ENCODE peak calls at places on chromosome 19, in four cellular contexts. G, O, A and Y are unnamed samples.

GRCh38 chr19:991174-991931 is 7.2 kb downstream of the WDR18 start:
- DNase-seq in G (no peak), O (no peak), A (peak), Y (no peak)

GRCh38 chr19:46955813-46956371 is 63.7 kb upstream of the NPAS1 start:
- DNase-seq in G (no peak), O (no peak), A (no peak), Y (no peak)

GRCh38 chr19:47542030-47542475 is 27.2 kb upstream of the NAPA start:
- DNase-seq in G (no peak), O (no peak), A (no peak), Y (no peak)

GRCh38 chr19:47479701-47480503 is 4.1 kb downstream of the KPTN start:
- DNase-seq in G (no peak), O (no peak), A (peak), Y (no peak)

GRCh38 chr19:17473041-17473440 is 2.7 kb downstream of the SLC27A1 start:
- DNase-seq in G (no peak), O (no peak), A (peak), Y (peak)

GRCh38 chr19:31214086-31214485 is 135.2 kb downstream of the TSHZ3 start:
- DNase-seq in G (no peak), O (no peak), A (peak), Y (peak)

GRCh38 chr19:19110410-19111137 is 27.7 kb downstream of the TMEM161A start:
- DNase-seq in G (no peak), O (no peak), A (no peak), Y (peak)

GRCh38 chr19:5637971-5638370 is 15.1 kb downstream of the SAFB start:
- DNase-seq in G (no peak), O (no peak), A (no peak), Y (no peak)

GRCh38 chr19:389935-390289 is 19.0 kb downstream of the C2CD4C start:
- DNase-seq in G (no peak), O (no peak), A (no peak), Y (no peak)

GRCh38 chr19:1910169-1910568 is 5.0 kb downstream of the ADAT3 start:
- DNase-seq in G (no peak), O (no peak), A (no peak), Y (no peak)

GRCh38 chr19:56671613-56671994 is at the start of gene ZNF835:
- DNase-seq in G (no peak), O (no peak), A (peak), Y (no peak)

GRCh38 chr19:46381346-46381745 is 32.0 kb downstream of the CCDC8 start:
- DNase-seq in G (no peak), O (no peak), A (no peak), Y (no peak)

GRCh38 chr19:28633223-28634030 is 579.5 kb downstream of the UQCRFS1 start:
- DNase-seq in G (no peak), O (no peak), A (peak), Y (no peak)

GRCh38 chr19:38731654-38732301 is 12.5 kb downstream of the CAPN12 start:
- DNase-seq in G (no peak), O (no peak), A (no peak), Y (no peak)

GRCh38 chr19:42563352-42564210 is 31.1 kb downstream of the CEACAM8 start:
- DNase-seq in G (no peak), O (peak), A (peak), Y (peak)

GRCh38 chr19:461664-462551 is 1.1 kb upstream of the SHC2 start:
- DNase-seq in G (no peak), O (peak), A (peak), Y (no peak)

GRCh38 chr19:5666921-5667610 is 13.2 kb downstream of the MICOS13 start:
- DNase-seq in G (no peak), O (no peak), A (no peak), Y (no peak)

GRCh38 chr19:20964798-20965197 is 41.7 kb downstream of the ZNF85 start:
- DNase-seq in G (no peak), O (peak), A (peak), Y (no peak)

GRCh38 chr19:4185413-4186086 is 3.1 kb downstream of the ANKRD24 start:
- DNase-seq in G (no peak), O (no peak), A (no peak), Y (no peak)

GRCh38 chr19:48619692-48620565 is 623 bp downstream of the SPHK2 start:
- DNase-seq in G (no peak), O (no peak), A (peak), Y (no peak)

GRCh38 chr19:2802826-2803225 is 16.8 kb upstream of the ZNF554 start:
- DNase-seq in G (no peak), O (no peak), A (no peak), Y (no peak)

GRCh38 chr19:45179848-45180370 is 1.3 kb downstream of the BLOC1S3 start:
- DNase-seq in G (no peak), O (no peak), A (no peak), Y (no peak)

GRCh38 chr19:10744848-10745293 is 27.0 kb downstream of the DNM2 start:
- DNase-seq in G (no peak), O (no peak), A (no peak), Y (no peak)

GRCh38 chr19:10742494-10742893 is 24.6 kb downstream of the DNM2 start:
- DNase-seq in G (no peak), O (no peak), A (no peak), Y (peak)

GRCh38 chr19:10747674-10748073 is 29.8 kb downstream of the DNM2 start:
- DNase-seq in G (no peak), O (no peak), A (no peak), Y (no peak)

GRCh38 chr19:10747271-10747670 is 29.4 kb downstream of the DNM2 start:
- DNase-seq in G (no peak), O (no peak), A (no peak), Y (no peak)

GRCh38 chr19:10744222-10744847 is 26.5 kb downstream of the DNM2 start:
- DNase-seq in G (no peak), O (no peak), A (no peak), Y (no peak)
- H3K9ac ChIP-seq in G (no peak), O (no peak), A (no peak), Y (no peak)

DNA sequence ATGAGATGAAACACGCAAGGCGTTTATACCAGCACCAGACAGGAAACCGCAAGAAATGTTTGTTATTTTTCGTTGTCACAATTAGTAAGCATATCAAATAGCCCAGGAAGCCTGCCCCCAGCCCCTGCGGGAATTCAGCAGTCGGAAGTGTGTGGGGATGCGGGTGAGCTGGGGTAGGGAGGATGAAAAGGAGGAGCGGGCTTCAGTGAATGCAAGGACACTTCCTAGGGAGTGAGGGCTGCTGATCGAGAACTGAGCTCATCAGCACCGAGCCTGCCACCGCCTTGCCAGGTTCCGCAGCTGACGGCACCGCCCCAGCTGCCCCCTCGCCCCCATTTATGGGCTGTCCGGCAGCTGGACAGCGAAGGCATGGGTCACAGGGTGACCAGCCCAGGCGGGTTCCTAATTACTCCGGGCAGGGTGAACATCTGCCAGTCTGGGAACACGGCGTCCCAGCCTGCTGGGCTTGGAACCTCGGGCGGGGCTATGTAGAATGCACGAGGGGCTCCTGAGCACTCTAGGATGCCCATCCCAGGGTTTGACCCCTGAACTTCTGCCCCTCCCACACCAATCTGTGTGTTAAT is 1.6 kb upstream of the BEST2 start:
- DNase-seq in G (no peak), O (no peak), A (no peak), Y (no peak)
- TF ChIP-seq MYC in G (no peak), O (no peak), A (no peak), Y (no peak)

GRCh38 chr19:51680474-51680873 is 12.7 kb upstream of the SPACA6 start:
- DNase-seq in G (no peak), O (no peak), A (no peak), Y (no peak)

GRCh38 chr19:51681286-51681956 is 11.7 kb upstream of the SPACA6 start:
- DNase-seq in G (no peak), O (no peak), A (no peak), Y (no peak)

DNA sequence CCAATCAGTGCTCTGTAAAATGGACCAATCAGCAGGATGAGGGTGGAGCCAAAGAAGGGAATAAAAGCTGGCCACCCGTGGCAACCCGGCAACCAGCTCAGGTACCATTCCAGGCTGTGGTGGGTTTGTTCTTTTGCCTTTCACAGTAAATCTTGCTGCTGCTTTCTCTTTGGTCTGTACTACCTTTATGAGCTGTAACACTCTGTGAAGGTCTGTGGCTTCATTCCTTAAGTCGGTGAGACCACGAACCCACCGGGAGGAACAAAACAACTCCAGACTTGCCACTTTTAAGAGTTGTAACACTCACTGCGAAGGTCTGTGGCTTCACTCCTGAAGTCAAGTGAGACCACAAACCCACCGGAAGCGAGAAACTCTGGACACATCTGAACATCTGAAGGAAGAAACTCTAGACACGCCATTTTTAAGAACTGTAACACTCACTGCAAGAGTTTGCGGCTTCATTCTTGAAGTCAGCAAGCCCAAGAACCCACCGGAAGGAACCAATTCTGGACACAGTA is 16.5 kb upstream of the SPACA6 start:
- DNase-seq in G (no peak), O (no peak), A (no peak), Y (no peak)
- TF ChIP-seq POLR2AphosphoS5 in G (no peak), O (no peak), A (no peak), Y (no peak)

DNA sequence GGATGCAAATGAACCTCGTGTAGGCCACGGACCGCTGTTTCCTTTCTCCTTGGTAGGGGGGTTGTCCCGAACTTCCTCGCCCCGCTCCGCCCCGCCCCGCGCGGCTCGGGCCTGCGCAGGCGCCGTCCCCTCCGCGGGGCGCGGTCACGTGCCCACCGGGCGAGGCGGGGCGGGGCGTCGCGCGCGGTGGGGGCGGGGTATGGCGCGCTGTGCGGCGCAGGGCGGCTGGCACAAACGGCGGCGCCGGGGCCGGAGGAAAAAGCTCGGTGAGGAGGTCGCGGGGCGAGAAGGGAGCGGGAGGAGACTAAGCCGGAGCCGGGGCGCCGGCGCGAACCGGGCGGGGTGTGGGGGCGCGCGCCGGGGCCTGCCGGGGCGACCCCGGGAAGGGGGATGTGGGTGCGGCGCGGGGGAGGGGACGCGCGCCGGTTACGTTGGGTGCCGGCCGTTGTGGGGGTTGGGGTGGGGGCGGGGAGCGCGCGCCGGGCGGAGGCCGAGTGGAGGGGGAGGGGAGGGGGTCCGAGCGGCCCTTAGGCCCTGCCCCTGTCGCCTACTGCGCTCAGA is at the start of gene EGLN2:
- DNase-seq in G (no peak), O (no peak), A (peak), Y (peak)
- H3K9ac ChIP-seq in G (peak), O (peak), A (peak), Y (peak)

GRCh38 chr19:10601999-10602329 is 14.9 kb upstream of the AP1M2 start:
- DNase-seq in G (no peak), O (no peak), A (no peak), Y (no peak)

GRCh38 chr19:10602330-10603083 is 15.4 kb upstream of the AP1M2 start:
- DNase-seq in G (no peak), O (peak), A (peak), Y (peak)

GRCh38 chr19:10603873-10604459 is 16.9 kb upstream of the AP1M2 start:
- DNase-seq in G (peak), O (no peak), A (no peak), Y (peak)

GRCh38 chr19:10603084-10603872 is 16.2 kb upstream of the AP1M2 start:
- DNase-seq in G (peak), O (no peak), A (peak), Y (peak)

DNA sequence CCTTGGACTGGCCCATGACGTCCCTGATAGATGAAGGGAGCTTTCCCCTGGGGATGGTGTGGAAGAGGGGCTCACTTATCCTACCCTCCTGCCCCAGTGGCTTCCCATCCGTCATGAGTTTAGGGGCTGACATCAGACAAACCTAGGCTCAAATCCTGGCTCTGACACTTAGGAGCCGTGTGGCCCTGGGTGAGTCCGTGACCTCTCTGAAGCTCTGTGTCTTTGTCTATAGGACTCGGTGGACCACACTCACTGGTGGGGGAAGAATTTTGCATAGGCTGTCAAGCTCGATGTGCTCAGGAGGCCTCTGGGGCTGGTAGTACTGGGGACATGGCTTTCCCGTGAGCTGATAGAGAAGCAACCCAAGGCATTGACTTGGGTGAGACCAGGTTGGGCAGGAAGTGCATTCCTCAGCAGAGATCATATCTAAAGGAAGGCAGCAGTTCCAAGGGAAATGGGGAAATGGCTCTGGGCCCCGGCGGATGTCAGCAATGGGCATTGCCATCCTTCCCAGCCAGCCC is 17.4 kb upstream of the AP1M2 start:
- DNase-seq in G (peak), O (no peak), A (peak), Y (peak)
- TF ChIP-seq MYC in G (no peak), O (no peak), A (no peak), Y (no peak)

GRCh38 chr19:33416307-33417215 is 43.1 kb downstream of the CEBPG start:
- DNase-seq in G (no peak), O (peak), A (peak), Y (peak)

GRCh38 chr19:33413868-33414666 is 40.6 kb downstream of the CEBPG start:
- DNase-seq in G (no peak), O (no peak), A (no peak), Y (no peak)

GRCh38 chr19:33412617-33413425 is 39.3 kb downstream of the CEBPG start:
- DNase-seq in G (no peak), O (no peak), A (no peak), Y (no peak)

GRCh38 chr19:33413426-33413725 is 39.9 kb downstream of the CEBPG start:
- DNase-seq in G (no peak), O (no peak), A (no peak), Y (no peak)

DNA sequence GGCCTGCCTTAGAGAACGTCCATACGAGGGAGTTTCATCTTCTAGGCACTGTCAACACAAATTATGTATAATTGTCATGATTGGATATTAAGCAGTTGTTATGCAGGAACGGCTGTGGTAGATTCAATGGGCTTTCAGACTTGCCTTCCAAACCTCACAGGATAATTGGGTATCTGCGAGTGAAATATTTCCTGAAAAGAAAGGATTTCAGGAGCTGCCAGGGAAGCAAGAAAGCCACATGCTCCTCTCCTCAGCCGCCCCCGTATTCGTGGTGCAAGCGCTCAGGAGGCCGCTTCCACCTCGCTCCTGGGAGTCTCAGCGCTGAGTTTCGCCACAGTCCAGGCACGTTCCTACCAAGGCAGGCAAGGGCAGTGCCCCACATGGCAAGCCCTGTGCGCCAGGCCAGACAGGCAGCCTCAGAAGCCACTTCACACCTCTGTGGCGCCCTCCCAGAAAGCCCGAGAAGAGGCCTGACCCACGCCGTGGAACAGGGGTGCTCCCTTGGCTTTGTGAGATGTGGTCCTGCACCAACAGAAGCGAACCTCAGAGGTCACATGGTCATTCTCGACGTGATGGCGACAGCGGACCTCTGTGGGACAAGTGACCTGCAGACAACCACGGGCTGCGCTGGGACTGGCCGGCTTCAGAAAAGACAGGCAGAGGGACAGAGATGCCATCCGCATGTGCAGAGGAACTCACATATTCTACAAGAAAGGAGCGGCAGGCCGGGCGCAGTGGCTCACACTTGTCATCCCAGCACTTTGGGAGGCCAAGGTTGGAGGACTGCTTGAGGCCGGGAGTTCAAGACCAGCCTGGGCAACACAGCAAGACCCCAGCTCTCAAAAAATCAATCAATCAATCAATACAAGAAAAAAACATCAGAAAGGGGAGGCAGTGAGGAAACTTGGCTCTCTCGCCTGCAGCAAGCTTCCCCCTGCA is 41.4 kb downstream of the CEBPG start:
- DNase-seq in G (no peak), O (no peak), A (no peak), Y (no peak)
- TF ChIP-seq POLR2AphosphoS5 in G (no peak), O (no peak), A (no peak), Y (no peak)

GRCh38 chr19:40395956-40396355 is 6.0 kb upstream of the HIPK4 start:
- DNase-seq in G (no peak), O (no peak), A (no peak), Y (no peak)

GRCh38 chr19:40392123-40392522 is 2.1 kb upstream of the HIPK4 start:
- DNase-seq in G (no peak), O (no peak), A (no peak), Y (no peak)

GRCh38 chr19:40392894-40393517 is 3.0 kb upstream of the HIPK4 start:
- DNase-seq in G (no peak), O (peak), A (peak), Y (no peak)

GRCh38 chr19:40394816-40395210 is 4.8 kb upstream of the HIPK4 start:
- DNase-seq in G (no peak), O (no peak), A (no peak), Y (no peak)

GRCh38 chr19:40393894-40394815 is 4.2 kb upstream of the HIPK4 start:
- DNase-seq in G (no peak), O (no peak), A (no peak), Y (no peak)
- H3K9ac ChIP-seq in G (no peak), O (no peak), A (no peak), Y (no peak)